ENCODE peak calls at places on chromosomes 11 and 22, in seven cellular contexts. One of them, this sample, is unnamed.

GRCh38 chr11:34758262-34758661 is 137.4 kb downstream of the EHF start:
- DNase-seq in cardiac muscle cell: peak
- DNase-seq in IMR-90: peak
- DNase-seq in ovary: no peak
- DNase-seq in AG10803: no peak
- DNase-seq in coronary artery: no peak
- DNase-seq in CD8-positive, alpha-beta T cell: no peak
- DNase-seq in this sample: no peak

GRCh38 chr11:93133710-93134109 is 64.1 kb downstream of the SLC36A4 start:
- DNase-seq in AG10803: peak
- DNase-seq in ovary: no peak
- DNase-seq in coronary artery: no peak
- DNase-seq in IMR-90: peak
- DNase-seq in cardiac muscle cell: peak
- DNase-seq in CD8-positive, alpha-beta T cell: no peak
- DNase-seq in this sample: no peak

GRCh38 chr22:23533328-23533762 is 46.7 kb downstream of the IGLL1 start:
- DNase-seq in AG10803: no peak
- DNase-seq in ovary: peak
- DNase-seq in coronary artery: no peak
- DNase-seq in IMR-90: peak
- DNase-seq in CD8-positive, alpha-beta T cell: no peak
- DNase-seq in cardiac muscle cell: peak
- DNase-seq in this sample: peak

GRCh38 chr11:2202900-2203439 is 31.4 kb upstream of the TH start:
- DNase-seq in AG10803: no peak
- DNase-seq in IMR-90: no peak
- DNase-seq in ovary: peak
- DNase-seq in CD8-positive, alpha-beta T cell: no peak
- DNase-seq in coronary artery: no peak
- DNase-seq in cardiac muscle cell: no peak
- DNase-seq in this sample: no peak

GRCh38 chr11:77487790-77488189 is 13.9 kb upstream of the PAK1 start:
- DNase-seq in coronary artery: no peak
- DNase-seq in cardiac muscle cell: no peak
- DNase-seq in IMR-90: no peak
- DNase-seq in CD8-positive, alpha-beta T cell: no peak
- DNase-seq in ovary: no peak
- DNase-seq in AG10803: no peak
- DNase-seq in this sample: no peak

GRCh38 chr22:45709004-45709739 is 37.5 kb downstream of the ATXN10 start:
- DNase-seq in AG10803: peak
- DNase-seq in cardiac muscle cell: peak
- DNase-seq in CD8-positive, alpha-beta T cell: no peak
- DNase-seq in IMR-90: peak
- DNase-seq in coronary artery: no peak
- DNase-seq in ovary: no peak
- DNase-seq in this sample: no peak

GRCh38 chr11:95067828-95068244 is 1.1 kb downstream of the SRSF8 start:
- DNase-seq in IMR-90: no peak
- DNase-seq in cardiac muscle cell: no peak
- DNase-seq in AG10803: peak
- DNase-seq in CD8-positive, alpha-beta T cell: peak
- DNase-seq in coronary artery: no peak
- DNase-seq in ovary: no peak
- DNase-seq in this sample: no peak

GRCh38 chr11:118301600-118302195 is 2.8 kb upstream of the CD3E start:
- DNase-seq in IMR-90: no peak
- DNase-seq in coronary artery: no peak
- DNase-seq in CD8-positive, alpha-beta T cell: no peak
- DNase-seq in cardiac muscle cell: no peak
- DNase-seq in AG10803: no peak
- DNase-seq in ovary: no peak
- DNase-seq in this sample: no peak

GRCh38 chr11:114257621-114258558 is 38.3 kb upstream of the NNMT start:
- DNase-seq in cardiac muscle cell: peak
- DNase-seq in ovary: peak
- DNase-seq in IMR-90: no peak
- DNase-seq in coronary artery: peak
- DNase-seq in CD8-positive, alpha-beta T cell: no peak
- DNase-seq in AG10803: no peak
- DNase-seq in this sample: peak

GRCh38 chr11:90364527-90364926 is 141.7 kb upstream of the CHORDC1 start:
- DNase-seq in IMR-90: no peak
- DNase-seq in coronary artery: no peak
- DNase-seq in cardiac muscle cell: no peak
- DNase-seq in ovary: no peak
- DNase-seq in CD8-positive, alpha-beta T cell: no peak
- DNase-seq in AG10803: no peak
- DNase-seq in this sample: no peak

GRCh38 chr11:43944761-43945311 is 2.4 kb downstream of the C11orf96 start:
- DNase-seq in AG10803: no peak
- DNase-seq in cardiac muscle cell: peak
- DNase-seq in CD8-positive, alpha-beta T cell: peak
- DNase-seq in coronary artery: no peak
- DNase-seq in IMR-90: peak
- DNase-seq in ovary: peak
- DNase-seq in this sample: no peak

GRCh38 chr22:48576333-48577013 is 1251.2 kb downstream of the BRD1 start:
- DNase-seq in cardiac muscle cell: no peak
- DNase-seq in AG10803: peak
- DNase-seq in IMR-90: no peak
- DNase-seq in ovary: peak
- DNase-seq in coronary artery: no peak
- DNase-seq in CD8-positive, alpha-beta T cell: no peak
- DNase-seq in this sample: peak
- TF ChIP-seq CTCF in cardiac muscle cell: no peak
- TF ChIP-seq CTCF in AG10803: peak
- TF ChIP-seq CTCF in IMR-90: no peak
- TF ChIP-seq CTCF in ovary: peak
- TF ChIP-seq CTCF in coronary artery: peak
- TF ChIP-seq CTCF in CD8-positive, alpha-beta T cell: no peak
- TF ChIP-seq CTCF in this sample: peak

GRCh38 chr11:108535384-108535955 is 37.3 kb upstream of the POGLUT3 start:
- DNase-seq in CD8-positive, alpha-beta T cell: no peak
- DNase-seq in coronary artery: no peak
- DNase-seq in AG10803: no peak
- DNase-seq in cardiac muscle cell: no peak
- DNase-seq in IMR-90: no peak
- DNase-seq in ovary: no peak
- DNase-seq in this sample: no peak
- TF ChIP-seq CTCF in CD8-positive, alpha-beta T cell: no peak
- TF ChIP-seq CTCF in coronary artery: no peak
- TF ChIP-seq CTCF in AG10803: no peak
- TF ChIP-seq CTCF in cardiac muscle cell: no peak
- TF ChIP-seq CTCF in IMR-90: no peak
- TF ChIP-seq CTCF in ovary: no peak
- TF ChIP-seq CTCF in this sample: no peak

GRCh38 chr11:30143098-30143705 is 87.6 kb upstream of the FSHB start:
- DNase-seq in cardiac muscle cell: peak
- DNase-seq in CD8-positive, alpha-beta T cell: no peak
- DNase-seq in coronary artery: no peak
- DNase-seq in IMR-90: peak
- DNase-seq in ovary: no peak
- DNase-seq in AG10803: peak
- DNase-seq in this sample: peak
- TF ChIP-seq CTCF in cardiac muscle cell: peak
- TF ChIP-seq CTCF in CD8-positive, alpha-beta T cell: peak
- TF ChIP-seq CTCF in coronary artery: peak
- TF ChIP-seq CTCF in IMR-90: peak
- TF ChIP-seq CTCF in ovary: no peak
- TF ChIP-seq CTCF in AG10803: peak
- TF ChIP-seq CTCF in this sample: peak

GRCh38 chr11:60077216-60077817 is 11.1 kb upstream of the MS4A2 start:
- DNase-seq in cardiac muscle cell: no peak
- DNase-seq in coronary artery: no peak
- DNase-seq in CD8-positive, alpha-beta T cell: no peak
- DNase-seq in IMR-90: no peak
- DNase-seq in ovary: no peak
- DNase-seq in AG10803: no peak
- DNase-seq in this sample: no peak

GRCh38 chr11:60080523-60080922 is 7.9 kb upstream of the MS4A2 start:
- DNase-seq in AG10803: no peak
- DNase-seq in IMR-90: no peak
- DNase-seq in coronary artery: no peak
- DNase-seq in cardiac muscle cell: no peak
- DNase-seq in ovary: no peak
- DNase-seq in CD8-positive, alpha-beta T cell: no peak
- DNase-seq in this sample: no peak

GRCh38 chr11:60078742-60079141 is 9.7 kb upstream of the MS4A2 start:
- DNase-seq in CD8-positive, alpha-beta T cell: no peak
- DNase-seq in ovary: no peak
- DNase-seq in IMR-90: no peak
- DNase-seq in coronary artery: no peak
- DNase-seq in cardiac muscle cell: no peak
- DNase-seq in AG10803: no peak
- DNase-seq in this sample: no peak

DNA sequence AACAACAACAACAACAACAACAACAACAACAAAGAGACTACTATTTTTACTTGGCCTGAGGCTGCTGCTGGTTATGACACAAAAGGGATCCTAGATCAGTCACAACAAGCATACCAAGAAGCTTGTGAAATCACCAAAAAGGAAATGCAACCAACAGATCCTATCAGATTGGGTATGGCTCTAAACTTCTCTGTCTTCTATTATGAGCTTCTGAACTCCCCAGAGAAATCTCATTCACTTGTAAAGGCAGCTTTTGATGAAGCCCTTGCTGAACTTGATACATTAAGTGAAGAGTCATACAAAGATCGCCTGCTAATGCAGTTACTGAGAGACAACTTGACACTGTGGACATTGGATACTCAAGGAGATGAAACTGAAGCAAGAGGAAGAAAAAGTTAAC is 10.4 kb upstream of the MS4A2 start:
- DNase-seq in cardiac muscle cell: no peak
- DNase-seq in ovary: no peak
- DNase-seq in AG10803: no peak
- DNase-seq in CD8-positive, alpha-beta T cell: no peak
- DNase-seq in coronary artery: no peak
- DNase-seq in IMR-90: no peak
- DNase-seq in this sample: no peak
- TF ChIP-seq CTCF in cardiac muscle cell: no peak
- TF ChIP-seq CTCF in ovary: no peak
- TF ChIP-seq CTCF in AG10803: no peak
- TF ChIP-seq CTCF in CD8-positive, alpha-beta T cell: no peak
- TF ChIP-seq CTCF in coronary artery: no peak
- TF ChIP-seq CTCF in IMR-90: no peak
- TF ChIP-seq CTCF in this sample: no peak

GRCh38 chr11:124759268-124760204 is 2.6 kb downstream of the ESAM start:
- DNase-seq in ovary: no peak
- DNase-seq in CD8-positive, alpha-beta T cell: no peak
- DNase-seq in cardiac muscle cell: peak
- DNase-seq in IMR-90: no peak
- DNase-seq in AG10803: no peak
- DNase-seq in coronary artery: peak
- DNase-seq in this sample: no peak

GRCh38 chr11:124756753-124757227 is 4.7 kb upstream of the VSIG2 start:
- DNase-seq in cardiac muscle cell: no peak
- DNase-seq in ovary: no peak
- DNase-seq in CD8-positive, alpha-beta T cell: no peak
- DNase-seq in IMR-90: no peak
- DNase-seq in coronary artery: no peak
- DNase-seq in AG10803: no peak
- DNase-seq in this sample: no peak

GRCh38 chr11:124757320-124757719 is 4.8 kb downstream of the ESAM start:
- DNase-seq in ovary: no peak
- DNase-seq in CD8-positive, alpha-beta T cell: no peak
- DNase-seq in IMR-90: no peak
- DNase-seq in AG10803: no peak
- DNase-seq in cardiac muscle cell: no peak
- DNase-seq in coronary artery: no peak
- DNase-seq in this sample: no peak

GRCh38 chr11:124760205-124760652 is 1.9 kb downstream of the ESAM start:
- DNase-seq in CD8-positive, alpha-beta T cell: no peak
- DNase-seq in coronary artery: no peak
- DNase-seq in cardiac muscle cell: no peak
- DNase-seq in AG10803: no peak
- DNase-seq in IMR-90: no peak
- DNase-seq in ovary: no peak
- DNase-seq in this sample: no peak

GRCh38 chr11:124758355-124759267 is 3.5 kb downstream of the ESAM start:
- DNase-seq in ovary: peak
- DNase-seq in CD8-positive, alpha-beta T cell: peak
- DNase-seq in IMR-90: peak
- DNase-seq in coronary artery: no peak
- DNase-seq in AG10803: peak
- DNase-seq in cardiac muscle cell: peak
- DNase-seq in this sample: peak
- TF ChIP-seq CTCF in ovary: peak
- TF ChIP-seq CTCF in CD8-positive, alpha-beta T cell: peak
- TF ChIP-seq CTCF in IMR-90: peak
- TF ChIP-seq CTCF in coronary artery: peak
- TF ChIP-seq CTCF in AG10803: peak
- TF ChIP-seq CTCF in cardiac muscle cell: peak
- TF ChIP-seq CTCF in this sample: peak